ENCODE peak calls at places on chromosomes 2 and 18, in eight cellular contexts. G is colonic mucosa, V is kidney, E is dorsolateral prefrontal cortex, K is psoas muscle, A is GM23338, M is left ventricle myocardium inferior, Y is mucosa of descending colon. L is an unnamed sample.

GRCh38 chr2:64996914-64997313 is 7.7 kb downstream of the SLC1A4 start:
- DNase-seq in G (no peak), V (no peak), E (no peak), K (no peak), A (peak; percentile 32), M (no peak), Y (no peak), L (no peak)

GRCh38 chr2:138779451-138780440 is at the start of gene NXPH2:
- DNase-seq in G (no peak), V (peak; percentile 55), E (no peak), K (no peak), A (peak; percentile 63), M (no peak), Y (no peak), L (no peak)

GRCh38 chr2:236794074-236794473 is 224.4 kb downstream of the ACKR3 start:
- DNase-seq in G (no peak), V (no peak), E (no peak), K (no peak), A (no peak), M (no peak), Y (no peak), L (no peak)

GRCh38 chr2:74461187-74462053 is 3.2 kb downstream of the WBP1 start:
- DNase-seq in G (no peak), V (no peak), E (no peak), K (no peak), A (peak; percentile 84), M (no peak), Y (no peak), L (no peak)

GRCh38 chr18:901769-902168 is 2.9 kb upstream of the ADCYAP1 start:
- DNase-seq in G (no peak), V (no peak), E (no peak), K (no peak), A (no peak), M (no peak), Y (no peak), L (no peak)

GRCh38 chr2:204967199-204967995 is 422.1 kb downstream of the PARD3B start:
- DNase-seq in G (no peak), V (no peak), E (no peak), K (no peak), A (no peak), M (no peak), Y (no peak), L (no peak)

GRCh38 chr2:180289627-180290026 is 282.5 kb upstream of the CWC22 start:
- DNase-seq in G (no peak), V (no peak), E (no peak), K (no peak), A (no peak), M (no peak), Y (no peak), L (no peak)

GRCh38 chr2:101152195-101153076 is 1.3 kb upstream of the TBC1D8 start:
- DNase-seq in G (peak; percentile 57), V (peak; percentile 79), E (peak; percentile 75), K (peak; percentile 68), A (peak; percentile 76), M (peak; percentile 35), Y (peak; percentile 69), L (peak; percentile 59)

GRCh38 chr18:58044370-58045264 is 591 bp downstream of the NEDD4L start:
- DNase-seq in G (peak; percentile 64), V (peak; percentile 86), E (peak; percentile 65), K (peak; percentile 59), A (peak; percentile 68), M (peak; percentile 22), Y (peak; percentile 60), L (no peak)

GRCh38 chr2:205769494-205769848 is 87.2 kb downstream of the NRP2 start:
- DNase-seq in G (no peak), V (no peak), E (no peak), K (no peak), A (no peak), M (no peak), Y (no peak), L (no peak)

GRCh38 chr2:23916727-23917458 is 10.0 kb downstream of the ATAD2B start:
- DNase-seq in G (no peak), V (no peak), E (no peak), K (no peak), A (peak; percentile 46), M (no peak), Y (no peak), L (no peak)

DNA sequence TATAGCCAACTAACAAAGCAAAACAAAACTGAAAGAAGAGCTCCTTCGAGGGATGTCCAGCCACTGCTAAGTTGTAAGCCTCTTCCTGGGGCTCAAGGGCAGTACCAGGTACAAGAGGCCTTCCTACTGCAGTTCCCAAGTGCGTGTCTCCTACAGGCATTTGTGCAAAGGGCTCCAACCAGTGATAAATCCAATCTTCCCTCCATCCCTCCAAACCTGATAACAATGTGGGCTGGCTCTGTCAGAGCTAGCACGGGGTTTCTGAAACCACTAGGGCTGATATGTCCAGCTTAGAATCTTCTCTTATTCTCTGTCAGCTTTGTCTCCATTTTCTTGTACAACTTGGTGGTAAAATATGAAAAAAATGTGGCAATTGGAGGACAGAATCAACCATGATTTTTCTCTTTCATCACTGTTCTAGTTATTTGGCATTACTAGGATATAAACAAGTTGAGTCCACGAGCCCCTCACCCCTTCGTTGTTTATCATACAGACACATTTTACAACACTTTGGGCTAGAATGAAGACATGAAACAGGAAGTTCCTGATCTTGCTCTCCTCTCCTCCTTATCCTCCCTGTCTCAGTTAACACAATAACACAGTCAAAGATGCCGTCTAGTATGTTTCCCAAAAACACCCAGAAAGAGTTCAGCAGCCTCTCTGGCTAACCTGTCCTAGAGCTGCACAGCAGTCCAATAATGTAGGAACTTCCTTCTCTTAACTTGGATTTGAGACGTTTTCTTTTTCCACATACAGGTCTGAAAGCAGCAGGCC is 35.4 kb upstream of the WIPF1 start:
- DNase-seq in G (no peak), V (no peak), E (no peak), K (no peak), A (no peak), M (no peak), Y (no peak), L (no peak)
- TF ChIP-seq CTCF in G (no peak), V (no peak), E (no peak), K (no peak), A (no peak), M (no peak), Y (no peak), L (peak; percentile 36)

DNA sequence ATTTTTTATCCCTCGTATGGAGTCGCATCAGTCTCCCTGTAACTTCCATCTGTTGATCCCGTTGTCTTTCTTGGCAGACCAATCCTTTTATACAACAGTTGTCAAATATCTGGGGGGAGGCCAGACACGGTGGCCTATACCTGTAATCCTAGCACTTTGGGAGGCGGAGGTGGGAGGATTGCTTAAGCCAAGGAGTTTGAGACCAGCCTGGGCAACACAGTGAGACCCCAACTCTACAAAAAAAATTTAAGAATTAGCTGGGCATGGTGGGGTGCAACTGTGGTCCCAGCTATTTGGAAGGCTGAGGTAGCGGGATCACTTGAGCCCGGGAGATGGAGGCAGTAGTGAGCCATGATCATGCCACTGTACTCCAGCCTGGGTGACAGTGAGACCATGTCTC is 2.0 kb downstream of the XRCC5 start:
- DNase-seq in G (no peak), V (no peak), E (no peak), K (no peak), A (no peak), M (no peak), Y (no peak), L (no peak)
- H3K4me3 ChIP-seq in G (no peak overlapping the region), V (no peak overlapping the region), E (no peak overlapping the region), K (no peak overlapping the region), A (peak overlapping the region; percentile 85), M (no peak overlapping the region), Y (no peak overlapping the region), L (peak overlapping the region; percentile 13)

GRCh38 chr2:20617892-20618467 is 32.9 kb downstream of the HS1BP3 start:
- DNase-seq in G (peak; percentile 87), V (peak; percentile 99), E (peak; percentile 94), K (peak; percentile 99), A (no peak), M (peak; percentile 98), Y (peak; percentile 89), L (no peak)
- TF ChIP-seq CTCF in G (peak; percentile 37), V (peak; percentile 38), E (peak; percentile 67), K (peak; percentile 76), A (no peak), M (peak; percentile 78), Y (peak; percentile 23), L (peak; percentile 23)

GRCh38 chr18:80104364-80104779 is 4.7 kb upstream of the ADNP2 start:
- DNase-seq in G (no peak), V (no peak), E (no peak), K (no peak), A (peak; percentile 70), M (no peak), Y (no peak), L (no peak)
- H3K4me3 ChIP-seq in G (no peak overlapping the region), V (no peak overlapping the region), E (no peak overlapping the region), K (no peak overlapping the region), A (peak overlapping the region; percentile 21), M (no peak overlapping the region), Y (no peak overlapping the region), L (no peak overlapping the region)

GRCh38 chr2:238106339-238106697 is 6.2 kb downstream of the ESPNL start:
- DNase-seq in G (no peak), V (peak; percentile 45), E (no peak), K (no peak), A (peak; percentile 56), M (no peak), Y (no peak), L (no peak)

GRCh38 chr2:238108423-238109201 is 8.5 kb downstream of the ESPNL start:
- DNase-seq in G (no peak), V (peak; percentile 73), E (peak; percentile 39), K (peak; percentile 61), A (peak; percentile 60), M (no peak), Y (no peak), L (peak; percentile 56)

GRCh38 chr2:238105506-238106338 is 5.6 kb downstream of the ESPNL start:
- DNase-seq in G (no peak), V (peak; percentile 58), E (peak; percentile 40), K (peak; percentile 40), A (no peak), M (no peak), Y (no peak), L (no peak)

GRCh38 chr2:238107525-238108422 is 7.6 kb downstream of the ESPNL start:
- DNase-seq in G (peak; percentile 58), V (peak; percentile 69), E (peak; percentile 36), K (peak; percentile 36), A (no peak), M (no peak), Y (peak; percentile 71), L (peak; percentile 73)

GRCh38 chr2:238106698-238107524 is 6.8 kb downstream of the ESPNL start:
- DNase-seq in G (no peak), V (peak; percentile 73), E (peak; percentile 40), K (peak; percentile 39), A (peak; percentile 76), M (no peak), Y (peak; percentile 62), L (no peak)
- TF ChIP-seq CTCF in G (peak; percentile 44), V (peak; percentile 12), E (no peak), K (no peak), A (peak; percentile 79), M (no peak), Y (peak; percentile 12), L (peak; percentile 49)

L was measured in GM12864.